ENCODE peak calls at places on chromosome 2, in nine cellular contexts. M is heart left ventricle, Q is A549, L is adrenal gland, P is choroid plexus epithelial cell, T is right lobe of liver, W is cardiac fibroblast, I is HFF-Myc, V is sigmoid colon. U is an unnamed sample.

GRCh38 chr2:21467910-21468309 is 344.1 kb downstream of the TDRD15 start:
- DNase-seq in L (no peak), Q (no peak), P (peak; percentile 76), I (no peak), W (peak; percentile 8), M (no peak), V (no peak), T (no peak), U (no peak)

GRCh38 chr2:196987654-196988364 is 61.3 kb upstream of the PGAP1 start:
- DNase-seq in M (no peak), L (peak; percentile 65), I (peak; percentile 90), W (peak; percentile 99), Q (peak; percentile 85), V (no peak), T (no peak), P (peak; percentile 97), U (no peak)

GRCh38 chr2:64779117-64779690 is 125.5 kb upstream of the SERTAD2 start:
- DNase-seq in V (no peak), Q (peak; percentile 52), P (peak; percentile 75), L (peak; percentile 47), I (no peak), W (peak; percentile 92), M (no peak), T (no peak), U (no peak)

GRCh38 chr2:207734264-207734635 is 22.8 kb downstream of the CCNYL1 start:
- DNase-seq in V (no peak), Q (peak; percentile 75), L (no peak), M (no peak), T (no peak), I (no peak), P (peak; percentile 85), W (peak; percentile 58), U (no peak)

GRCh38 chr2:27236626-27237025 is 19.5 kb downstream of the CAD start:
- DNase-seq in P (no peak), Q (no peak), W (no peak), L (no peak), I (no peak), M (no peak), V (peak; percentile 40), T (no peak), U (no peak)

GRCh38 chr2:156915332-156915731 is 342.2 kb upstream of the GALNT5 start:
- DNase-seq in L (no peak), V (no peak), M (no peak), P (no peak), W (no peak), I (no peak), T (no peak), Q (no peak), U (no peak)

GRCh38 chr2:54444503-54444902 is 11.6 kb upstream of the SPTBN1 start:
- DNase-seq in I (no peak), P (no peak), T (no peak), W (no peak), V (no peak), M (peak; percentile 69), L (no peak), Q (no peak), U (no peak)

GRCh38 chr2:236679906-236680305 is 110.3 kb downstream of the ACKR3 start:
- DNase-seq in M (no peak), W (no peak), P (peak; percentile 26), L (no peak), I (peak; percentile 59), Q (no peak), T (no peak), V (no peak), U (no peak)

DNA sequence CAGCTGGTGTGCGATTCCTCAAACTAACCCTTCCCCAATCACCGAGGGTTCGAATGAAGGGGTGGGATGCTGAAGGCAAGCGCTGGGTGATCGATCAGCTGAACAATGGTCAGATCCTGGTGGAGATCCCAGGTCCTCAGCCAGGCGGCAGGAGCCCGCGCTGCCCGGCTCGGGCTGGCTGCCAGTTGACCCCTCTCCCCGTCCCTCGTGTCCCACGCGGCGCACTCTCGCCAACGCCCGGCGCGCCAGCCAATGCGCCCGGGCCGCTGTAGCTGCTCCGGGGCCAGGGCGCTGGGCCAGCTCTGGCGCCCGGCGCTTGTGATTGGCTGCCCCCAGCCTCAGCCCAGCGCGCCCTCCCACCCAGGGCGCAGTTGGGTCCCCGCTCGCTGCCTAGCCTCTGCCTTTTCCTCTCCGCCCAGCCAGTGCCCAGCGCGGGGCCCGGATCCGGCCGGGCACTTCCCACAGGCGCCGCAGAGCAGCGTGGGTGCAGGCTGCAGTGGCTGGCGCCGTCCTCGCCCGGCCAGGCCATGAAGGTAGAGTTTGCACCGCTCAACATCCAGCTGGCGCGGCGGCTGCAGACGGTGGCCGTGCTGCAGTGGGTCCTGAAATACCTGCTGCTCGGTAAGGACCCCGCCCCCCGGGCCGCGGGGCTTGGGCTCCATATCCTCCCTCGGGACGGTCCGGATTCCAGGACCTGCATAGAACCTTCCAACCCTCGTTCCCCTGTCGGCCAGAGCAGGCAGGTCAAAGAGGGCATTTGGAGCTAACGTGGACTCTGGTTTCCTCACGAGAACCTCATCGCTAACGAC is at the start of gene MOGAT1:
- DNase-seq in T (peak; percentile 94), Q (no peak), L (no peak), M (peak; percentile 76), W (no peak), V (no peak), I (no peak), P (no peak), U (peak; percentile 35)
- TF ChIP-seq CTCF in T (peak; percentile 7), Q (no peak), L (peak; percentile 18), M (no peak), W (no peak), V (no peak), I (no peak), P (no peak), U (no peak)

DNA sequence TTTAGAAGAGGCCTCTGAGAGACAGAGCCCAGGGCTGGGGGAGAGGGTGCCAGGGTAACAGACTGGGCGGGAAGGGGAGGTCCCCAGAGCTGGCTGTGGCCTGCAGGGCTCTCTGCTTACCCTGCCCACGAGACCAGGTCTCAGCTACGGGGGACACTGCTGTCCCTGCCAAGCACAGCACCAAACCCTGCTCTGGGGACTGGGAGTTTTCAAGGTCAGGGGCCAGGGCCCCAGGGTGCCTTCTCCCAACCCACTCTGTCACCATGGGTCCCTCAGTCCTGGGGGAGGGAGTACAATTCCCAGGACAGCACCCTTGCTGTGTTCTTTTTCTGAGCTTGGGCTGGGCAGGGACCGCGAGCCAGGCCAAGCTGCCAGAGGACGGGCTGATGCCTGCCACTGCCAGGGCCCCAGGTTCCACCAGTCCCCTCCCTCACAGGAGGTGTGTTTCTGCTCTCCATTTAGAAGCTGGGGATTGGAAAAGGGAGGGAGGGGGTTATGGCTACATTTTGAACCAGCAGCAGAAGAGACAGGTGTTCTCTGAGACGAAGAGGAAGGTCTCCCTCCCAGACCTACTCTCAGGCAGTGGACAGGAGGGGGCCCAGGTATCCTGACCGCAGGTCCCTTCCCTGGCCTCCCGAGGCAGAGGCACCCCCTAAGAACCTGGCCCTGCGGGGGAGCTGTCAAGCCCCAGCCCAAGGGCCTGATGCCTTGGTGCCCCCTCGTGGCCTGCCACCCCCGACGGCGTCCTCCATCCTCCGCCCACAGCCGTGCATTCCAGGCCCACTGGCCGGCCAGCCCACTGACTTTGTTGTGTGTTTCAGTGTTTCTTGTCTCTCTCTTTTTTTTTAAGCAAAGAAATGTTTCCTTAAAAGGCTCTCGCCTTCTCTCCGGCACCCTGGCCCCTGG is 80.4 kb downstream of the TNS1 start:
- DNase-seq in V (peak; percentile 92), L (no peak), I (no peak), Q (no peak), P (peak; percentile 49), M (peak; percentile 76), T (no peak), W (peak; percentile 36), U (peak; percentile 79)
- TF ChIP-seq CTCF in V (no peak), L (no peak), I (no peak), Q (peak; percentile 7), P (peak; percentile 32), M (no peak), T (peak; percentile 34), W (no peak), U (no peak)

GRCh38 chr2:50449306-50449705 is 582.6 kb downstream of the NRXN1 start:
- DNase-seq in Q (no peak), M (no peak), W (no peak), T (no peak), I (no peak), V (no peak), P (no peak), L (no peak), U (no peak)

GRCh38 chr2:50448556-50448955 is 583.4 kb downstream of the NRXN1 start:
- DNase-seq in L (no peak), T (no peak), Q (no peak), I (no peak), W (no peak), P (no peak), V (no peak), M (no peak), U (no peak)

GRCh38 chr2:50444286-50444685 is 587.6 kb downstream of the NRXN1 start:
- DNase-seq in V (no peak), P (no peak), W (no peak), M (no peak), L (no peak), T (no peak), Q (no peak), I (no peak), U (no peak)

GRCh38 chr2:50438293-50438692 is 593.6 kb downstream of the NRXN1 start:
- DNase-seq in V (no peak), P (no peak), I (no peak), L (no peak), Q (no peak), M (no peak), T (no peak), W (no peak), U (no peak)

GRCh38 chr2:50443868-50444267 is 588.1 kb downstream of the NRXN1 start:
- DNase-seq in L (no peak), V (no peak), M (no peak), P (no peak), T (no peak), W (no peak), Q (no peak), I (no peak), U (no peak)
- TF ChIP-seq CTCF in L (no peak), V (no peak), M (no peak), P (no peak), T (no peak), W (no peak), Q (no peak), I (no peak), U (no peak)

GRCh38 chr2:233481368-233482142 is 85.0 kb downstream of the USP40 start:
- DNase-seq in L (no peak), T (no peak), M (no peak), I (no peak), W (no peak), P (peak; percentile 23), Q (no peak), V (peak; percentile 76), U (no peak)

GRCh38 chr2:233479616-233480489 is 86.7 kb downstream of the USP40 start:
- DNase-seq in V (no peak), L (peak; percentile 17), W (no peak), T (peak; percentile 33), P (no peak), I (no peak), Q (no peak), M (no peak), U (no peak)

GRCh38 chr2:233477548-233478433 is 88.8 kb downstream of the USP40 start:
- DNase-seq in L (no peak), W (no peak), I (no peak), Q (no peak), V (no peak), P (no peak), T (peak; percentile 31), M (no peak), U (no peak)

GRCh38 chr2:233482616-233483015 is 84.0 kb downstream of the USP40 start:
- DNase-seq in M (no peak), T (no peak), V (no peak), Q (no peak), W (no peak), P (no peak), L (no peak), I (no peak), U (no peak)

GRCh38 chr2:233480490-233481202 is 85.9 kb downstream of the USP40 start:
- DNase-seq in M (no peak), V (peak; percentile 85), T (peak; percentile 38), Q (peak; percentile 46), P (peak; percentile 40), W (no peak), I (no peak), L (peak; percentile 16), U (no peak)
- TF ChIP-seq CTCF in M (no peak), V (no peak), T (no peak), Q (no peak), P (peak; percentile 32), W (no peak), I (no peak), L (no peak), U (no peak)

U was measured in ovary.